ENCODE peak calls at places on chromosomes 3 and 15, in ten cellular contexts. One of them, this sample, is unnamed.

GRCh38 chr15:66117841-66118240 is 135.7 kb downstream of the MEGF11 start:
- DNase-seq in NCI-H187 treated with DMSO at 0.1 percent for 48 hours: no peak
- DNase-seq in stomach: no peak
- DNase-seq in hippocampal formation: no peak
- DNase-seq in astrocyte of the cerebellum: no peak
- DNase-seq in iPS-NIHi11: no peak
- DNase-seq in aorta: no peak
- DNase-seq in A172: no peak
- DNase-seq in pancreas: no peak
- DNase-seq in HFFc6: no peak
- DNase-seq in this sample: no peak

GRCh38 chr3:149044329-149045083 is 41.8 kb downstream of the HLTF start:
- DNase-seq in iPS-NIHi11: no peak
- DNase-seq in pancreas: no peak
- DNase-seq in A172: no peak
- DNase-seq in NCI-H187 treated with DMSO at 0.1 percent for 48 hours: no peak
- DNase-seq in HFFc6: no peak
- DNase-seq in stomach: no peak
- DNase-seq in aorta: no peak
- DNase-seq in hippocampal formation: no peak
- DNase-seq in astrocyte of the cerebellum: no peak
- DNase-seq in this sample: no peak

GRCh38 chr15:66085128-66085527 is 168.4 kb downstream of the MEGF11 start:
- DNase-seq in stomach: no peak
- DNase-seq in iPS-NIHi11: no peak
- DNase-seq in NCI-H187 treated with DMSO at 0.1 percent for 48 hours: no peak
- DNase-seq in hippocampal formation: no peak
- DNase-seq in HFFc6: no peak
- DNase-seq in pancreas: no peak
- DNase-seq in astrocyte of the cerebellum: no peak
- DNase-seq in A172: no peak
- DNase-seq in aorta: no peak
- DNase-seq in this sample: no peak

GRCh38 chr3:31170932-31171670 is 276.6 kb upstream of the GADL1 start:
- DNase-seq in HFFc6: peak; percentile 84
- DNase-seq in pancreas: no peak
- DNase-seq in iPS-NIHi11: no peak
- DNase-seq in stomach: no peak
- DNase-seq in aorta: no peak
- DNase-seq in astrocyte of the cerebellum: peak; percentile 98
- DNase-seq in A172: peak; percentile 96
- DNase-seq in hippocampal formation: no peak
- DNase-seq in NCI-H187 treated with DMSO at 0.1 percent for 48 hours: no peak
- DNase-seq in this sample: no peak

GRCh38 chr15:92109485-92109884 is 256.0 kb downstream of the SLCO3A1 start:
- DNase-seq in pancreas: no peak
- DNase-seq in stomach: no peak
- DNase-seq in HFFc6: no peak
- DNase-seq in hippocampal formation: no peak
- DNase-seq in iPS-NIHi11: no peak
- DNase-seq in NCI-H187 treated with DMSO at 0.1 percent for 48 hours: peak; percentile 95
- DNase-seq in aorta: no peak
- DNase-seq in A172: no peak
- DNase-seq in astrocyte of the cerebellum: no peak
- DNase-seq in this sample: no peak

GRCh38 chr3:162376761-162377160 is 880.2 kb downstream of the OTOL1 start:
- DNase-seq in stomach: no peak
- DNase-seq in astrocyte of the cerebellum: no peak
- DNase-seq in hippocampal formation: no peak
- DNase-seq in pancreas: no peak
- DNase-seq in iPS-NIHi11: no peak
- DNase-seq in HFFc6: no peak
- DNase-seq in NCI-H187 treated with DMSO at 0.1 percent for 48 hours: no peak
- DNase-seq in A172: no peak
- DNase-seq in aorta: no peak
- DNase-seq in this sample: no peak

GRCh38 chr15:61309236-61310016 is 80.3 kb upstream of the RORA start:
- DNase-seq in stomach: no peak
- DNase-seq in aorta: no peak
- DNase-seq in hippocampal formation: no peak
- DNase-seq in NCI-H187 treated with DMSO at 0.1 percent for 48 hours: no peak
- DNase-seq in A172: no peak
- DNase-seq in astrocyte of the cerebellum: no peak
- DNase-seq in pancreas: no peak
- DNase-seq in HFFc6: no peak
- DNase-seq in iPS-NIHi11: no peak
- DNase-seq in this sample: no peak

GRCh38 chr3:125416235-125416634 is 41.1 kb upstream of the ZNF148 start:
- DNase-seq in hippocampal formation: no peak
- DNase-seq in stomach: no peak
- DNase-seq in NCI-H187 treated with DMSO at 0.1 percent for 48 hours: no peak
- DNase-seq in HFFc6: no peak
- DNase-seq in aorta: no peak
- DNase-seq in iPS-NIHi11: no peak
- DNase-seq in pancreas: no peak
- DNase-seq in astrocyte of the cerebellum: no peak
- DNase-seq in A172: no peak
- DNase-seq in this sample: no peak

GRCh38 chr3:71148455-71149060 is 435.0 kb downstream of the FOXP1 start:
- DNase-seq in pancreas: no peak
- DNase-seq in HFFc6: no peak
- DNase-seq in A172: no peak
- DNase-seq in aorta: no peak
- DNase-seq in NCI-H187 treated with DMSO at 0.1 percent for 48 hours: no peak
- DNase-seq in stomach: no peak
- DNase-seq in iPS-NIHi11: no peak
- DNase-seq in astrocyte of the cerebellum: no peak
- DNase-seq in hippocampal formation: no peak
- DNase-seq in this sample: no peak

GRCh38 chr15:101170568-101171350 is 81.1 kb downstream of the CHSY1 start:
- DNase-seq in A172: peak; percentile 87
- DNase-seq in aorta: peak; percentile 81
- DNase-seq in NCI-H187 treated with DMSO at 0.1 percent for 48 hours: no peak
- DNase-seq in pancreas: no peak
- DNase-seq in hippocampal formation: no peak
- DNase-seq in HFFc6: peak; percentile 26
- DNase-seq in stomach: no peak
- DNase-seq in astrocyte of the cerebellum: no peak
- DNase-seq in iPS-NIHi11: no peak
- DNase-seq in this sample: no peak

GRCh38 chr3:16480861-16481569 is 32.5 kb downstream of the RFTN1 start:
- DNase-seq in aorta: no peak
- DNase-seq in NCI-H187 treated with DMSO at 0.1 percent for 48 hours: no peak
- DNase-seq in astrocyte of the cerebellum: no peak
- DNase-seq in iPS-NIHi11: no peak
- DNase-seq in HFFc6: peak; percentile 67
- DNase-seq in stomach: no peak
- DNase-seq in pancreas: no peak
- DNase-seq in A172: peak; percentile 55
- DNase-seq in hippocampal formation: no peak
- DNase-seq in this sample: no peak

GRCh38 chr3:188206787-188207186 is 52.8 kb downstream of the LPP start:
- DNase-seq in NCI-H187 treated with DMSO at 0.1 percent for 48 hours: no peak
- DNase-seq in hippocampal formation: no peak
- DNase-seq in A172: no peak
- DNase-seq in iPS-NIHi11: no peak
- DNase-seq in stomach: no peak
- DNase-seq in HFFc6: no peak
- DNase-seq in aorta: no peak
- DNase-seq in astrocyte of the cerebellum: no peak
- DNase-seq in pancreas: no peak
- DNase-seq in this sample: no peak

GRCh38 chr3:46542801-46543201 is 23.3 kb downstream of the LRRC2 start:
- DNase-seq in HFFc6: no peak
- DNase-seq in hippocampal formation: no peak
- DNase-seq in aorta: no peak
- DNase-seq in NCI-H187 treated with DMSO at 0.1 percent for 48 hours: no peak
- DNase-seq in stomach: no peak
- DNase-seq in astrocyte of the cerebellum: no peak
- DNase-seq in iPS-NIHi11: no peak
- DNase-seq in pancreas: no peak
- DNase-seq in A172: no peak
- DNase-seq in this sample: no peak

GRCh38 chr3:70985572-70985971 is 598.0 kb downstream of the FOXP1 start:
- DNase-seq in iPS-NIHi11: no peak
- DNase-seq in astrocyte of the cerebellum: no peak
- DNase-seq in A172: no peak
- DNase-seq in aorta: no peak
- DNase-seq in stomach: no peak
- DNase-seq in HFFc6: no peak
- DNase-seq in NCI-H187 treated with DMSO at 0.1 percent for 48 hours: no peak
- DNase-seq in hippocampal formation: no peak
- DNase-seq in pancreas: no peak
- DNase-seq in this sample: no peak

GRCh38 chr3:166171695-166172094 is 334.5 kb upstream of the BCHE start:
- DNase-seq in stomach: no peak
- DNase-seq in astrocyte of the cerebellum: no peak
- DNase-seq in pancreas: no peak
- DNase-seq in iPS-NIHi11: no peak
- DNase-seq in NCI-H187 treated with DMSO at 0.1 percent for 48 hours: no peak
- DNase-seq in aorta: no peak
- DNase-seq in HFFc6: no peak
- DNase-seq in hippocampal formation: no peak
- DNase-seq in A172: no peak
- DNase-seq in this sample: no peak

GRCh38 chr3:94433811-94434210 is 370.9 kb downstream of the NSUN3 start:
- DNase-seq in hippocampal formation: no peak
- DNase-seq in astrocyte of the cerebellum: no peak
- DNase-seq in pancreas: no peak
- DNase-seq in NCI-H187 treated with DMSO at 0.1 percent for 48 hours: no peak
- DNase-seq in aorta: no peak
- DNase-seq in A172: no peak
- DNase-seq in HFFc6: no peak
- DNase-seq in iPS-NIHi11: no peak
- DNase-seq in stomach: no peak
- DNase-seq in this sample: no peak

This sample was measured in smooth muscle cell of the brain vasculature.